ENCODE peak calls at places on chromosomes 2 and 18, in ten cellular contexts. One of them, this sample, is unnamed.

GRCh38 chr18:62715829-62716678 is 713 bp downstream of the PHLPP1 start:
- DNase-seq in vagina: no peak
- DNase-seq in esophagus muscularis mucosa: no peak
- DNase-seq in adrenal gland: peak
- DNase-seq in lung: peak
- DNase-seq in foreskin fibroblast: peak
- DNase-seq in suprapubic skin: peak
- DNase-seq in NB4: peak
- DNase-seq in spleen: peak
- DNase-seq in GM12865: peak
- DNase-seq in this sample: peak

GRCh38 chr18:70279470-70279869 is 9.4 kb upstream of the SOCS6 start:
- DNase-seq in vagina: no peak
- DNase-seq in esophagus muscularis mucosa: no peak
- DNase-seq in adrenal gland: no peak
- DNase-seq in lung: no peak
- DNase-seq in foreskin fibroblast: peak
- DNase-seq in suprapubic skin: no peak
- DNase-seq in NB4: no peak
- DNase-seq in spleen: no peak
- DNase-seq in GM12865: no peak
- DNase-seq in this sample: no peak

GRCh38 chr18:48674198-48674721 is 135.4 kb downstream of the CTIF start:
- DNase-seq in vagina: no peak
- DNase-seq in esophagus muscularis mucosa: no peak
- DNase-seq in adrenal gland: peak
- DNase-seq in lung: no peak
- DNase-seq in foreskin fibroblast: peak
- DNase-seq in suprapubic skin: peak
- DNase-seq in NB4: no peak
- DNase-seq in spleen: peak
- DNase-seq in GM12865: no peak
- DNase-seq in this sample: peak

GRCh38 chr2:169933124-169933711 is 106.0 kb downstream of the UBR3 start:
- DNase-seq in vagina: no peak
- DNase-seq in esophagus muscularis mucosa: no peak
- DNase-seq in adrenal gland: no peak
- DNase-seq in lung: no peak
- DNase-seq in foreskin fibroblast: peak
- DNase-seq in suprapubic skin: no peak
- DNase-seq in NB4: peak
- DNase-seq in spleen: no peak
- DNase-seq in GM12865: peak
- DNase-seq in this sample: peak

GRCh38 chr2:70767094-70767698 is 804 bp downstream of the ADD2 start:
- DNase-seq in vagina: no peak
- DNase-seq in esophagus muscularis mucosa: no peak
- DNase-seq in adrenal gland: no peak
- DNase-seq in lung: no peak
- DNase-seq in foreskin fibroblast: no peak
- DNase-seq in suprapubic skin: no peak
- DNase-seq in NB4: peak
- DNase-seq in spleen: peak
- DNase-seq in GM12865: no peak
- DNase-seq in this sample: no peak

GRCh38 chr2:31384351-31384750 is 30.2 kb downstream of the XDH start:
- DNase-seq in vagina: no peak
- DNase-seq in esophagus muscularis mucosa: no peak
- DNase-seq in adrenal gland: no peak
- DNase-seq in lung: peak
- DNase-seq in foreskin fibroblast: peak
- DNase-seq in suprapubic skin: no peak
- DNase-seq in NB4: peak
- DNase-seq in spleen: no peak
- DNase-seq in GM12865: peak
- DNase-seq in this sample: peak

GRCh38 chr2:141703506-141703905 is 427.3 kb downstream of the LRP1B start:
- DNase-seq in vagina: no peak
- DNase-seq in esophagus muscularis mucosa: no peak
- DNase-seq in adrenal gland: no peak
- DNase-seq in lung: no peak
- DNase-seq in foreskin fibroblast: no peak
- DNase-seq in suprapubic skin: no peak
- DNase-seq in NB4: no peak
- DNase-seq in spleen: no peak
- DNase-seq in GM12865: no peak
- DNase-seq in this sample: no peak

GRCh38 chr2:14583802-14584201 is 48.7 kb upstream of the LRATD1 start:
- DNase-seq in vagina: no peak
- DNase-seq in esophagus muscularis mucosa: no peak
- DNase-seq in adrenal gland: no peak
- DNase-seq in lung: no peak
- DNase-seq in foreskin fibroblast: no peak
- DNase-seq in suprapubic skin: no peak
- DNase-seq in NB4: no peak
- DNase-seq in spleen: no peak
- DNase-seq in GM12865: no peak
- DNase-seq in this sample: no peak

GRCh38 chr18:38453880-38454279 is 888.3 kb upstream of the CELF4 start:
- DNase-seq in vagina: no peak
- DNase-seq in esophagus muscularis mucosa: no peak
- DNase-seq in adrenal gland: no peak
- DNase-seq in lung: no peak
- DNase-seq in foreskin fibroblast: no peak
- DNase-seq in suprapubic skin: no peak
- DNase-seq in NB4: no peak
- DNase-seq in spleen: no peak
- DNase-seq in GM12865: no peak
- DNase-seq in this sample: no peak

GRCh38 chr2:188403676-188404075 is 112.0 kb downstream of the GULP1 start:
- DNase-seq in vagina: no peak
- DNase-seq in esophagus muscularis mucosa: no peak
- DNase-seq in adrenal gland: no peak
- DNase-seq in lung: no peak
- DNase-seq in foreskin fibroblast: no peak
- DNase-seq in suprapubic skin: no peak
- DNase-seq in NB4: no peak
- DNase-seq in spleen: no peak
- DNase-seq in GM12865: no peak
- DNase-seq in this sample: no peak

GRCh38 chr2:28544405-28544914 is 48.6 kb downstream of the PLB1 start:
- DNase-seq in vagina: no peak
- DNase-seq in esophagus muscularis mucosa: no peak
- DNase-seq in adrenal gland: peak
- DNase-seq in lung: no peak
- DNase-seq in foreskin fibroblast: no peak
- DNase-seq in suprapubic skin: no peak
- DNase-seq in NB4: no peak
- DNase-seq in spleen: no peak
- DNase-seq in GM12865: no peak
- DNase-seq in this sample: no peak

GRCh38 chr2:28544915-28545589 is 49.2 kb downstream of the PLB1 start:
- DNase-seq in vagina: no peak
- DNase-seq in esophagus muscularis mucosa: no peak
- DNase-seq in adrenal gland: peak
- DNase-seq in lung: no peak
- DNase-seq in foreskin fibroblast: peak
- DNase-seq in suprapubic skin: no peak
- DNase-seq in NB4: peak
- DNase-seq in spleen: no peak
- DNase-seq in GM12865: peak
- DNase-seq in this sample: no peak

GRCh38 chr2:28546242-28546641 is 50.4 kb downstream of the PLB1 start:
- DNase-seq in vagina: no peak
- DNase-seq in esophagus muscularis mucosa: no peak
- DNase-seq in adrenal gland: no peak
- DNase-seq in lung: no peak
- DNase-seq in foreskin fibroblast: no peak
- DNase-seq in suprapubic skin: no peak
- DNase-seq in NB4: peak
- DNase-seq in spleen: no peak
- DNase-seq in GM12865: no peak
- DNase-seq in this sample: no peak

GRCh38 chr2:28547223-28547860 is 51.5 kb downstream of the PLB1 start:
- DNase-seq in vagina: no peak
- DNase-seq in esophagus muscularis mucosa: no peak
- DNase-seq in adrenal gland: peak
- DNase-seq in lung: no peak
- DNase-seq in foreskin fibroblast: no peak
- DNase-seq in suprapubic skin: no peak
- DNase-seq in NB4: no peak
- DNase-seq in spleen: no peak
- DNase-seq in GM12865: no peak
- DNase-seq in this sample: no peak

GRCh38 chr2:28545590-28546195 is 49.8 kb downstream of the PLB1 start:
- DNase-seq in vagina: no peak
- DNase-seq in esophagus muscularis mucosa: no peak
- DNase-seq in adrenal gland: no peak
- DNase-seq in lung: no peak
- DNase-seq in foreskin fibroblast: no peak
- DNase-seq in suprapubic skin: no peak
- DNase-seq in NB4: peak
- DNase-seq in spleen: no peak
- DNase-seq in GM12865: no peak
- DNase-seq in this sample: no peak
- H3K4me3 ChIP-seq in vagina: no peak
- H3K4me3 ChIP-seq in esophagus muscularis mucosa: no peak
- H3K4me3 ChIP-seq in adrenal gland: no peak
- H3K4me3 ChIP-seq in lung: no peak
- H3K4me3 ChIP-seq in foreskin fibroblast: no peak
- H3K4me3 ChIP-seq in suprapubic skin: no peak
- H3K4me3 ChIP-seq in NB4: no peak
- H3K4me3 ChIP-seq in spleen: no peak
- H3K4me3 ChIP-seq in GM12865: no peak
- H3K4me3 ChIP-seq in this sample: no peak

GRCh38 chr2:222915092-222915957 is 54.5 kb downstream of the ACSL3 start:
- DNase-seq in vagina: no peak
- DNase-seq in esophagus muscularis mucosa: no peak
- DNase-seq in adrenal gland: no peak
- DNase-seq in lung: no peak
- DNase-seq in foreskin fibroblast: peak
- DNase-seq in suprapubic skin: no peak
- DNase-seq in NB4: peak
- DNase-seq in spleen: no peak
- DNase-seq in GM12865: peak
- DNase-seq in this sample: peak

GRCh38 chr2:222920657-222921186 is 59.9 kb downstream of the ACSL3 start:
- DNase-seq in vagina: no peak
- DNase-seq in esophagus muscularis mucosa: no peak
- DNase-seq in adrenal gland: no peak
- DNase-seq in lung: no peak
- DNase-seq in foreskin fibroblast: no peak
- DNase-seq in suprapubic skin: no peak
- DNase-seq in NB4: no peak
- DNase-seq in spleen: no peak
- DNase-seq in GM12865: no peak
- DNase-seq in this sample: no peak

GRCh38 chr2:222919841-222920609 is 59.2 kb downstream of the ACSL3 start:
- DNase-seq in vagina: no peak
- DNase-seq in esophagus muscularis mucosa: no peak
- DNase-seq in adrenal gland: no peak
- DNase-seq in lung: no peak
- DNase-seq in foreskin fibroblast: peak
- DNase-seq in suprapubic skin: no peak
- DNase-seq in NB4: peak
- DNase-seq in spleen: no peak
- DNase-seq in GM12865: no peak
- DNase-seq in this sample: peak

GRCh38 chr2:222912776-222913175 is 51.9 kb downstream of the ACSL3 start:
- DNase-seq in vagina: no peak
- DNase-seq in esophagus muscularis mucosa: no peak
- DNase-seq in adrenal gland: no peak
- DNase-seq in lung: no peak
- DNase-seq in foreskin fibroblast: no peak
- DNase-seq in suprapubic skin: no peak
- DNase-seq in NB4: no peak
- DNase-seq in spleen: no peak
- DNase-seq in GM12865: peak
- DNase-seq in this sample: no peak

GRCh38 chr2:222916229-222917197 is 55.7 kb downstream of the ACSL3 start:
- DNase-seq in vagina: no peak
- DNase-seq in esophagus muscularis mucosa: no peak
- DNase-seq in adrenal gland: no peak
- DNase-seq in lung: no peak
- DNase-seq in foreskin fibroblast: peak
- DNase-seq in suprapubic skin: no peak
- DNase-seq in NB4: no peak
- DNase-seq in spleen: no peak
- DNase-seq in GM12865: no peak
- DNase-seq in this sample: peak
- TF ChIP-seq CTCF in vagina: no peak
- TF ChIP-seq CTCF in esophagus muscularis mucosa: peak
- TF ChIP-seq CTCF in adrenal gland: no peak
- TF ChIP-seq CTCF in lung: no peak
- TF ChIP-seq CTCF in foreskin fibroblast: no peak
- TF ChIP-seq CTCF in suprapubic skin: no peak
- TF ChIP-seq CTCF in NB4: no peak
- TF ChIP-seq CTCF in spleen: no peak
- TF ChIP-seq CTCF in GM12865: no peak
- TF ChIP-seq CTCF in this sample: peak

DNA sequence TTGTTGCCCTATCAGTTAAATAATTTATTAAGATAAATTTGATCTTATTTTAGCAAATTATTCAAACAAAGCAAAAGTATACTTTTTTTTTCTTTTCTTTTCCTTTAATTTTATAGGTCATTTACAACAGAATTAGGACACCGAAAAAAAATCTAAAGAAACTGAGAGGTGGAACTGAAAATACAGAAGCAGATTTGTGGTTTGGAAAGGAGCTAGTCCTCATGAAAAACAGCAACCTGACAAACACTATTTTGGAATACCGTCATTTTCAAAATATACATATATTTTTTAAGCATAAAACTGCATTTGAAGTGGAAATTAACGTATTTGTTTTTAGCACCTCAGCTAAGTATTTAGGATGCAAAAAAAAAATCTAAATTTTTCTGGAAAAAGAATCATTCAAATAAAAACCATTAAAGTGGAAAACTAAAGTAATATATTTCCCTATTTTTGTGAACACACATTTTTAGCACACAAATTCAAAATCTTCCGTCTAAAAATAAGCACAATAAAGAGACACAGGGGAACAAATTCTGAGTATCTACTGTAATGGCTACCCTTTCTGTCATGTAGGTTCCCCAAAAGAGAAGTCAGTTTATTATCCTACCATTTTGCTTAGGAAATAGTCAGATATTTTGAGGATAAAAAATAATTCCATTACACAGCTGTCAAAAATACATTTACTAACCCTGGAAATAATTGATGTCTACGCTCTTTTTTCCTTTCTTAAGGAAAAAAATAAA is 2.7 kb downstream of the CCDC88A start:
- DNase-seq in vagina: no peak
- DNase-seq in esophagus muscularis mucosa: no peak
- DNase-seq in adrenal gland: no peak
- DNase-seq in lung: no peak
- DNase-seq in foreskin fibroblast: no peak
- DNase-seq in suprapubic skin: no peak
- DNase-seq in NB4: peak
- DNase-seq in spleen: no peak
- DNase-seq in GM12865: no peak
- DNase-seq in this sample: no peak
- H3K4me3 ChIP-seq in vagina: peak
- H3K4me3 ChIP-seq in esophagus muscularis mucosa: peak
- H3K4me3 ChIP-seq in adrenal gland: peak
- H3K4me3 ChIP-seq in lung: no peak
- H3K4me3 ChIP-seq in foreskin fibroblast: peak
- H3K4me3 ChIP-seq in suprapubic skin: peak
- H3K4me3 ChIP-seq in NB4: peak
- H3K4me3 ChIP-seq in spleen: peak
- H3K4me3 ChIP-seq in GM12865: peak
- H3K4me3 ChIP-seq in this sample: peak

GRCh38 chr2:227479865-227480475 is 8.0 kb downstream of the AGFG1 start:
- DNase-seq in vagina: no peak
- DNase-seq in esophagus muscularis mucosa: no peak
- DNase-seq in adrenal gland: no peak
- DNase-seq in lung: no peak
- DNase-seq in foreskin fibroblast: peak
- DNase-seq in suprapubic skin: no peak
- DNase-seq in NB4: peak
- DNase-seq in spleen: no peak
- DNase-seq in GM12865: peak
- DNase-seq in this sample: peak
- TF ChIP-seq CTCF in vagina: no peak
- TF ChIP-seq CTCF in esophagus muscularis mucosa: peak
- TF ChIP-seq CTCF in adrenal gland: peak
- TF ChIP-seq CTCF in lung: no peak
- TF ChIP-seq CTCF in foreskin fibroblast: no peak
- TF ChIP-seq CTCF in suprapubic skin: no peak
- TF ChIP-seq CTCF in NB4: no peak
- TF ChIP-seq CTCF in spleen: no peak
- TF ChIP-seq CTCF in GM12865: peak
- TF ChIP-seq CTCF in this sample: peak